ENCODE peak calls at places on chromosomes 7 and 10, in six cellular contexts. T is CD8-positive, alpha-beta T cell; D is mucosa of descending colon; C is stomach; W is brain microvascular endothelial cell; H is IMR-90. Z is an unnamed sample.

GRCh38 chr7:143367972-143368371 is 5.5 kb upstream of the FAM131B start:
- DNase-seq in T (no peak), D (peak; percentile 91), C (peak; percentile 84), W (no peak), H (no peak), Z (no peak)

GRCh38 chr10:118036281-118036875 is 10.4 kb downstream of the RAB11FIP2 start:
- DNase-seq in T (no peak), D (no peak), C (no peak), W (no peak), H (no peak), Z (peak; percentile 23)

GRCh38 chr7:96933067-96933645 is 72.2 kb upstream of the DLX6 start:
- DNase-seq in T (no peak), D (no peak), C (no peak), W (no peak), H (no peak), Z (no peak)

GRCh38 chr10:114387784-114388183 is 16.5 kb downstream of the AFAP1L2 start:
- DNase-seq in T (no peak), D (no peak), C (no peak), W (no peak), H (no peak), Z (no peak)

GRCh38 chr7:37942934-37943610 is 22.6 kb downstream of the EPDR1 start:
- DNase-seq in T (no peak), D (peak; percentile 86), C (no peak), W (peak; percentile 60), H (no peak), Z (no peak)

GRCh38 chr10:72952901-72953223 is 1.7 kb downstream of the PLA2G12B start:
- DNase-seq in T (no peak), D (no peak), C (no peak), W (no peak), H (no peak), Z (no peak)

GRCh38 chr7:148927141-148927540 is 43.0 kb upstream of the EZH2 start:
- DNase-seq in T (no peak), D (no peak), C (no peak), W (no peak), H (no peak), Z (no peak)

GRCh38 chr7:55545496-55545895 is 26.8 kb downstream of the VOPP1 start:
- DNase-seq in T (no peak), D (no peak), C (no peak), W (peak; percentile 45), H (peak; percentile 82), Z (no peak)

GRCh38 chr10:43606323-43607198 is at the start of gene ZNF485:
- DNase-seq in T (peak; percentile 51), D (peak; percentile 81), C (peak; percentile 70), W (peak; percentile 52), H (peak; percentile 64), Z (no peak)

GRCh38 chr10:35552622-35553342 is 52.4 kb upstream of the GJD4 start:
- DNase-seq in T (no peak), D (no peak), C (no peak), W (no peak), H (peak; percentile 26), Z (no peak)

GRCh38 chr10:12941966-12942365 is 59.5 kb downstream of the CCDC3 start:
- DNase-seq in T (no peak), D (no peak), C (no peak), W (no peak), H (no peak), Z (no peak)

GRCh38 chr10:133201151-133201947 is 28.7 kb upstream of the UTF1 start:
- DNase-seq in T (no peak), D (no peak), C (no peak), W (no peak), H (no peak), Z (no peak)

GRCh38 chr10:127997241-127997640 is 90.3 kb downstream of the PTPRE start:
- DNase-seq in T (no peak), D (no peak), C (no peak), W (no peak), H (no peak), Z (no peak)

GRCh38 chr10:87661861-87662785 is 2.4 kb downstream of the PAPSS2 start:
- DNase-seq in T (no peak), D (no peak), C (no peak), W (peak; percentile 54), H (peak; percentile 43), Z (no peak)

GRCh38 chr7:84256481-84256880 is 61.9 kb upstream of the SEMA3A start:
- DNase-seq in T (no peak), D (no peak), C (no peak), W (no peak), H (peak; percentile 55), Z (no peak)

GRCh38 chr7:127245582-127245981 is 7.2 kb downstream of the GRM8 start:
- DNase-seq in T (no peak), D (no peak), C (no peak), W (no peak), H (no peak), Z (no peak)

GRCh38 chr7:127239814-127240213 is 12.9 kb downstream of the GRM8 start:
- DNase-seq in T (no peak), D (no peak), C (no peak), W (no peak), H (no peak), Z (no peak)
- TF ChIP-seq CTCF in T (no peak), D (no peak), C (no peak), W (no peak), H (no peak), Z (no peak)

DNA sequence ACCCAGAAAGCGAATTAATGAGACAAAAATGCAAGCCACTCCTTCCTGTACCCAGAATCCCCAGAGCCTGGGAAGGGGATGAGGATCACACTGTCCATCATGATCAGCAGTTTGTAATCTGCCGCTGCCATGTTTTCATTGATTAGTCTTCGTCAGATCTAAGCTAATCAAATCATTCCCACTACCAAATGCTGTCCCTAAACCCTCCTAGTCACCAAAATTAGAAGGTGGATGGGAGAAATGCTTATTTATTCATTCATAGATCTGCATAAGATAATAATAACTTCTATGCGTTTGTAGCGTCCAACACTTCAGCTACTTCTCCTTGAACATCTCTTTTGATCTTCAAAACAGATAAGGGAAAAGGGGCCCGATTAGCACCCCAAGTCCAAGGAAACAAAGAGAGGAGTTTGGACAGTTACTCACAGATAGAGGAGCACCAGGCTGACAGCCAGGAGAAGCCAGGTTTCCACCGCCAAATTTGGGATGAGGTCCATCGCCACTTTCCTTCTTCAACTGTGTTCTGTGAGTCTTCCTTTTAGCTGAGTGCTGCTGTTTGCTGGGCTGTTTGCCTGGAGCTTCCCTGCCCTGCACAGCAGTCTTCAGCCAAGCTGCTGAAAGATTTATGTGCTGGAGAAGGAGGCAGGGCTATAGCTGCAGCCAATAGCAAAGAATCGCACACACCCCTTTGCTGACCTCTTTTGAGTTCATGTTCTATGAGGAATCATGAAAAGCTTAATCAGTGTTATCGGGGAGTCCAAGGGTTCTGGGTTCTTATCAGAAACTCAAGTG is at the start of gene CYP3A5:
- DNase-seq in T (no peak), D (peak; percentile 69), C (peak; percentile 80), W (no peak), H (no peak), Z (no peak)
- H3K4me3 ChIP-seq in T (no peak within 1 kb of the TSS), D (peak within 1 kb of the TSS; percentile 11), C (peak within 1 kb of the TSS; percentile 33), W (no peak within 1 kb of the TSS), H (no peak within 1 kb of the TSS), Z (no peak within 1 kb of the TSS)

GRCh38 chr7:45057853-45058252 is 30.9 kb downstream of the NACAD start:
- DNase-seq in T (no peak), D (no peak), C (no peak), W (no peak), H (no peak), Z (no peak)

GRCh38 chr7:45053941-45054340 is 34.8 kb downstream of the NACAD start:
- DNase-seq in T (no peak), D (no peak), C (no peak), W (no peak), H (no peak), Z (no peak)

GRCh38 chr7:45055016-45055415 is 33.8 kb downstream of the NACAD start:
- DNase-seq in T (no peak), D (no peak), C (no peak), W (no peak), H (no peak), Z (no peak)

GRCh38 chr7:45054442-45054841 is 34.3 kb downstream of the NACAD start:
- DNase-seq in T (no peak), D (no peak), C (no peak), W (no peak), H (no peak), Z (no peak)

GRCh38 chr7:45055594-45056219 is 33.1 kb downstream of the NACAD start:
- DNase-seq in T (no peak), D (no peak), C (no peak), W (no peak), H (no peak), Z (no peak)
- H3K36me3 ChIP-seq in T (peaks cover 9% of the 10 kb centered on the region), D (no peaks in the 10 kb centered on the region), C (peaks cover 24% of the 10 kb centered on the region), W (peaks cover 4% of the 10 kb centered on the region), H (peaks cover 10% of the 10 kb centered on the region), Z (no peaks in the 10 kb centered on the region)

GRCh38 chr10:49218480-49218879 is 30.3 kb upstream of the TMEM273 start:
- DNase-seq in T (no peak), D (no peak), C (no peak), W (no peak), H (no peak), Z (no peak)
- TF ChIP-seq CTCF in T (no peak), D (no peak), C (no peak), W (no peak), H (no peak), Z (no peak)

GRCh38 chr7:135713836-135714470 is 14.0 kb downstream of the SLC13A4 start:
- DNase-seq in T (no peak), D (no peak), C (no peak), W (no peak), H (no peak), Z (no peak)
- H3K4me3 ChIP-seq in T (no peak overlapping the region), D (no peak overlapping the region), C (no peak overlapping the region), W (no peak overlapping the region), H (no peak overlapping the region), Z (no peak overlapping the region)

GRCh38 chr7:151793991-151794507 is 82.9 kb downstream of the PRKAG2 start:
- DNase-seq in T (no peak), D (no peak), C (no peak), W (no peak), H (no peak), Z (no peak)
- H3K36me3 ChIP-seq in T (no peaks in the 10 kb centered on the region), D (no peaks in the 10 kb centered on the region), C (peaks cover 9% of the 10 kb centered on the region), W (no peaks in the 10 kb centered on the region), H (no peaks in the 10 kb centered on the region), Z (no peaks in the 10 kb centered on the region)

GRCh38 chr10:29026802-29027201 is 262.1 kb upstream of the LYZL1 start:
- DNase-seq in T (no peak), D (no peak), C (no peak), W (no peak), H (no peak), Z (no peak)

GRCh38 chr10:29023678-29024077 is 265.2 kb upstream of the LYZL1 start:
- DNase-seq in T (no peak), D (no peak), C (no peak), W (no peak), H (no peak), Z (no peak)

GRCh38 chr10:29026065-29026797 is 262.6 kb upstream of the LYZL1 start:
- DNase-seq in T (no peak), D (no peak), C (no peak), W (no peak), H (no peak), Z (no peak)

GRCh38 chr10:29028486-29028885 is 260.4 kb upstream of the LYZL1 start:
- DNase-seq in T (no peak), D (no peak), C (no peak), W (no peak), H (no peak), Z (no peak)

GRCh38 chr10:29022513-29022912 is 266.4 kb upstream of the LYZL1 start:
- DNase-seq in T (no peak), D (no peak), C (no peak), W (no peak), H (no peak), Z (no peak)
- TF ChIP-seq CTCF in T (no peak), D (no peak), C (no peak), W (no peak), H (no peak), Z (no peak)

GRCh38 chr10:100508691-100509150 is 10.9 kb downstream of the SEC31B start:
- DNase-seq in T (no peak), D (no peak), C (no peak), W (peak; percentile 56), H (peak; percentile 66), Z (no peak)
- H3K4me3 ChIP-seq in T (peak overlapping the region; percentile 10), D (no peak overlapping the region), C (no peak overlapping the region), W (no peak overlapping the region), H (no peak overlapping the region), Z (no peak overlapping the region)

Z was measured in BJ.